ENCODE peak calls at places on chromosome 1, in five cellular contexts. P, E, W, K and I are unnamed samples.

GRCh38 chr1:170533331-170533730 is 1.4 kb downstream of the GORAB start:
- DNase-seq in W (no peak), P (peak; percentile 77), E (no peak), K (no peak), I (peak; percentile 45)

GRCh38 chr1:97647776-97648175 is 273.1 kb downstream of the DPYD start:
- DNase-seq in W (no peak), K (no peak), P (peak; percentile 75), E (no peak), I (no peak)

GRCh38 chr1:177164380-177165068 is at the start of gene ASTN1:
- DNase-seq in W (no peak), K (peak; percentile 71), P (peak; percentile 34), E (no peak), I (no peak)

GRCh38 chr1:8944006-8944405 is 1.7 kb upstream of the CA6 start:
- DNase-seq in E (no peak), P (no peak), K (no peak), W (no peak), I (no peak)

GRCh38 chr1:30995990-30996612 is 69.4 kb downstream of the PUM1 start:
- DNase-seq in E (no peak), W (no peak), K (no peak), P (no peak), I (no peak)

GRCh38 chr1:201140941-201141260 is 13.4 kb downstream of the TMEM9 start:
- DNase-seq in W (no peak), E (no peak), K (no peak), P (no peak), I (no peak)

GRCh38 chr1:119712342-119713038 is 756 bp downstream of the PHGDH start:
- DNase-seq in K (peak; percentile 91), W (peak; percentile 1), P (peak; percentile 98), E (peak; percentile 28), I (peak; percentile 39)

GRCh38 chr1:73331726-73332125 is 866.2 kb downstream of the LRRIQ3 start:
- DNase-seq in P (no peak), K (no peak), W (no peak), E (no peak), I (no peak)

GRCh38 chr1:55061000-55061705 is 21.8 kb downstream of the PCSK9 start:
- DNase-seq in P (no peak), E (no peak), W (no peak), K (no peak), I (no peak)

GRCh38 chr1:15911927-15912326 is 64.0 kb downstream of the ZBTB17 start:
- DNase-seq in K (no peak), E (no peak), P (no peak), W (no peak), I (no peak)